ENCODE peak calls at places on chromosomes 5 and 9, in four cellular contexts. R, S, D and E are unnamed samples.

GRCh38 chr5:73448451-73449136 is at the start of gene FOXD1:
- DNase-seq in S (peak), D (peak), R (peak), E (peak)

GRCh38 chr5:53011233-53011632 is 22.1 kb downstream of the ITGA2 start:
- DNase-seq in D (no peak), S (no peak), R (no peak), E (no peak)

GRCh38 chr9:107261106-107261505 is 22.0 kb upstream of the RAD23B start:
- DNase-seq in D (no peak), S (no peak), R (no peak), E (no peak)

GRCh38 chr5:109354761-109355160 is 55.0 kb downstream of the PJA2 start:
- DNase-seq in S (peak), D (no peak), R (no peak), E (no peak)

GRCh38 chr5:7850533-7851239 is at the start of gene CFAP90:
- DNase-seq in S (peak), D (peak), R (no peak), E (peak)

GRCh38 chr5:50328193-50328729 is 112.8 kb downstream of the EMB start:
- DNase-seq in R (no peak), D (no peak), S (no peak), E (no peak)

GRCh38 chr5:137834498-137834897 is 33.2 kb upstream of the MYOT start:
- DNase-seq in S (no peak), D (no peak), R (no peak), E (no peak)

GRCh38 chr9:121169094-121169601 is 32.5 kb downstream of the RAB14 start:
- DNase-seq in D (no peak), R (peak), S (no peak), E (peak)

GRCh38 chr5:2269656-2270055 is 386.9 kb upstream of the IRX4 start:
- DNase-seq in R (no peak), S (no peak), D (no peak), E (no peak)

GRCh38 chr5:2749514-2750025 is 1.9 kb downstream of the IRX2 start:
- DNase-seq in R (no peak), S (no peak), D (no peak), E (no peak)

GRCh38 chr9:129482521-129483466 is 138.1 kb downstream of the C9orf50 start:
- DNase-seq in R (peak), S (peak), D (peak), E (peak)

GRCh38 chr9:88953401-88954029 is 37.8 kb upstream of the S1PR3 start:
- DNase-seq in S (no peak), R (no peak), D (no peak), E (no peak)

GRCh38 chr9:131614340-131614739 is 69.0 kb downstream of the PRRT1B start:
- DNase-seq in R (no peak), S (no peak), D (no peak), E (no peak)

GRCh38 chr9:107260437-107261081 is 22.5 kb upstream of the RAD23B start:
- DNase-seq in S (no peak), R (no peak), D (no peak), E (no peak)

GRCh38 chr5:107817436-107817835 is 146.7 kb upstream of the EFNA5 start:
- DNase-seq in R (no peak), S (no peak), D (no peak), E (no peak)

GRCh38 chr9:114382951-114383865 is 4.6 kb downstream of the AKNA start:
- DNase-seq in D (peak), S (no peak), R (no peak), E (no peak)

GRCh38 chr5:149517461-149518122 is 33.6 kb downstream of the CSNK1A1 start:
- DNase-seq in D (no peak), S (no peak), R (no peak), E (no peak)

GRCh38 chr9:33162721-33163311 is 4.3 kb downstream of the B4GALT1 start:
- DNase-seq in S (peak), D (no peak), R (no peak), E (no peak)

GRCh38 chr5:158953929-158954534 is 145.7 kb downstream of the EBF1 start:
- DNase-seq in D (no peak), R (no peak), S (no peak), E (no peak)

GRCh38 chr9:134360897-134361296 is 34.6 kb downstream of the RXRA start:
- DNase-seq in D (no peak), R (no peak), S (peak), E (no peak)

DNA sequence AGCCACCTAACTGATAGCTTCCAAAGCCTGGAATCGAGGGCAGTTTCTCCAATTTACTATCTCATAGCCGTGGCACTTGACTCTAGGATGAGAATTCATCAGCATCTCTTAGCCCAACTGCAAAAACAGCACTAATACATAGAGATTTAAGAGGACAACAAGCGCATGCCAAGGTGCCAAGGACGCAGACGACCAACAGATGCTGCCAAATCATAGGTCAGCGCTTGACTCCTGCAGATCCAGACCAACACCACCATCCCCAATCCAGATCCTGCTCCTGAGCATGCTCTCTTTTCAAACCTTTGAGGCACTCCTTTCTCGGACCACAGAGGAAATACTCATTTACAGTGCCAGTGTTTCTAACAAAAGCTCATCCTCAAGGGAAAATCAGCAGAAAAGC is 24.6 kb downstream of the NRG2 start:
- DNase-seq in D (no peak), S (no peak), R (no peak), E (no peak)
- TF ChIP-seq CTCF in D (no peak), S (no peak), R (no peak), E (no peak)

GRCh38 chr9:18438300-18438925 is 35.5 kb upstream of the ADAMTSL1 start:
- DNase-seq in D (no peak), R (no peak), S (peak), E (peak)
- TF ChIP-seq CTCF in D (no peak), R (no peak), S (no peak), E (no peak)

GRCh38 chr9:14106699-14107098 is 207.2 kb downstream of the NFIB start:
- DNase-seq in R (no peak), S (no peak), D (no peak), E (no peak)

GRCh38 chr9:14107495-14107894 is 206.4 kb downstream of the NFIB start:
- DNase-seq in D (no peak), R (no peak), S (no peak), E (no peak)

GRCh38 chr9:14104501-14104900 is 209.4 kb downstream of the NFIB start:
- DNase-seq in R (no peak), S (no peak), D (no peak), E (no peak)

GRCh38 chr9:14111670-14112069 is 202.3 kb downstream of the NFIB start:
- DNase-seq in S (no peak), D (no peak), R (no peak), E (no peak)

DNA sequence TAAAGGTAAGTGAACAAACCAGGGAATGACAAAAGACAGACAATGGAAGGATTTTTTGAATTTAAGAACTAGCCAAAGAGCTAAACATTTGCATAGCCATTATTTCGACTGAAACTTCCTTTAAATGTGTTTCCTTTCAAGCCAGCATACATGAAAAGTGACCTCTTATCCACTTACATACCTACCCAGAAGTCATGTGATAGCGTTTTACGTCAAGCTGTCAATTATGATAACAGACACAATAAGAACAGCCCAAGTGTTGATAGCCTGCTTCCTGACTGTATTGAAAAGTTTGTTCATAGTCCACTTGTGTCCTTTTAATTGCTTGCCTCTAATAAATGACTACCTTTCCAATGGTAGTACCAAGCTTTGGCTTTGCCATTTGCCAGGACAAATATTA is 206.0 kb downstream of the NFIB start:
- DNase-seq in D (no peak), S (no peak), R (peak), E (no peak)
- TF ChIP-seq CTCF in D (no peak), S (no peak), R (no peak), E (no peak)

DNA sequence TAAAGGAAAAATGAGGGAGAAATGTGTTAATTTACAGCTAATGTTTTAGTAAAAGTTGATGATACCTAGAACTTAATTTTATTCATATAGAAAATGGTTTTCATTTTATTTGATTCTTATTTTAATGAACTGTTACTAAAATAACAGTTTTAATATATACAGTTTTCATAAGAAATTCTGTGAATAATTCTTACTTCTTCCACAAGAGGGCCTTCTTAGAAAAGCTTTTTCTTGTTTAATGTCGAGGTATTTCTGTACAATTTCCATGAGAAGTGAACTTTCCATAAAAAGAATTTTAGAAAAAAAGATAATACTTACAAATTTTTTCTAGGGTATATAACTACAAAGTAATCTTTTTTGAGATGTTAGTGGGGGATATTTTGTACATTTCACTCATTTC is 73.9 kb downstream of the KLF9 start:
- DNase-seq in D (no peak), R (peak), S (no peak), E (no peak)
- TF ChIP-seq CTCF in D (peak), R (no peak), S (peak), E (peak)